ENCODE peak calls at places on chromosomes 4 and X, in six cellular contexts. M is upper lobe of left lung, N is A549, X is suprapubic skin, Q is K562, O is GM12878. F is an unnamed sample. For H3K4me1, the result is how much of the 10 kb centered on the place peaks cover.

GRCh38 chr4:153573221-153573620 is 107.1 kb downstream of the TMEM131L start:
- DNase-seq in Q (no peak), X (no peak), N (no peak), O (no peak), M (no peak), F (no peak)

GRCh38 chr4:57184378-57185031 is 74.3 kb upstream of the IGFBP7 start:
- DNase-seq in O (no peak), Q (no peak), M (no peak), X (no peak), N (no peak), F (no peak)

GRCh38 chr4:183455431-183456145 is 11.2 kb downstream of the CDKN2AIP start:
- DNase-seq in Q (no peak), M (no peak), O (no peak), X (no peak), N (no peak), F (no peak)

GRCh38 chrX:149877157-149877556 is 3.8 kb upstream of the MAGEA8 start:
- DNase-seq in N (no peak), X (no peak), Q (no peak), M (no peak), O (no peak), F (no peak)

GRCh38 chr4:1234811-1235292 is 14.1 kb downstream of the CTBP1 start:
- DNase-seq in M (peak), X (peak), O (no peak), N (no peak), Q (no peak), F (no peak)

GRCh38 chrX:111095974-111096870 is at the start of gene PAK3:
- DNase-seq in N (peak), O (no peak), M (peak), X (peak), Q (no peak), F (peak)

GRCh38 chr4:48193096-48193836 is 59.2 kb upstream of the TXK start:
- DNase-seq in N (no peak), O (no peak), Q (no peak), X (no peak), M (no peak), F (no peak)

GRCh38 chr4:126269106-126269505 is 954.4 kb downstream of the FAT4 start:
- DNase-seq in O (no peak), M (no peak), Q (no peak), X (no peak), N (no peak), F (no peak)

GRCh38 chrX:65871671-65872311 is 168.1 kb downstream of the VSIG4 start:
- DNase-seq in O (peak), Q (peak), M (no peak), X (no peak), N (peak), F (no peak)

GRCh38 chr4:8534129-8534528 is 46.1 kb upstream of the GPR78 start:
- DNase-seq in X (no peak), Q (no peak), N (no peak), O (peak), M (no peak), F (no peak)

GRCh38 chr4:108411836-108412235 is 208.5 kb upstream of the RPL34 start:
- DNase-seq in Q (no peak), N (no peak), O (no peak), X (no peak), M (no peak), F (no peak)

GRCh38 chr4:165909947-165910346 is 36.9 kb downstream of the TLL1 start:
- DNase-seq in N (no peak), X (no peak), O (no peak), Q (no peak), M (no peak), F (no peak)

GRCh38 chrX:154349359-154349935 is 25.0 kb downstream of the FLNA start:
- DNase-seq in N (peak), Q (no peak), O (no peak), M (peak), X (no peak), F (peak)

GRCh38 chr4:66956852-66957251 is 588.5 kb downstream of the CENPC start:
- DNase-seq in O (no peak), Q (no peak), M (no peak), N (no peak), X (no peak), F (no peak)

GRCh38 chr4:3387943-3388348 is 53.8 kb upstream of the HGFAC start:
- DNase-seq in O (no peak), M (peak), X (peak), Q (no peak), N (no peak), F (peak)

GRCh38 chr4:80153800-80154546 is 43.3 kb upstream of the PRDM8 start:
- DNase-seq in N (no peak), M (no peak), Q (no peak), O (no peak), X (no peak), F (no peak)

GRCh38 chr4:31071807-31072486 is 351.8 kb downstream of the PCDH7 start:
- DNase-seq in N (no peak), O (no peak), Q (no peak), M (no peak), X (no peak), F (no peak)

GRCh38 chr4:174284181-174284886 is 623 bp downstream of the CEP44 start:
- DNase-seq in X (no peak), Q (peak), M (no peak), N (peak), O (no peak), F (no peak)

GRCh38 chr4:113637363-113637762 is 124.2 kb downstream of the CAMK2D start:
- DNase-seq in M (no peak), O (no peak), X (no peak), N (no peak), Q (no peak), F (no peak)

GRCh38 chr4:47729086-47729763 is 108.6 kb downstream of the CORIN start:
- DNase-seq in O (no peak), Q (no peak), N (no peak), X (no peak), M (no peak), F (no peak)

GRCh38 chr4:154626793-154627484 is 14.5 kb upstream of the FGG start:
- DNase-seq in Q (peak), M (peak), O (no peak), N (peak), X (no peak), F (peak)

GRCh38 chr4:53478671-53479456 is 101.4 kb downstream of the FIP1L1 start:
- DNase-seq in O (no peak), M (no peak), Q (peak), N (peak), X (no peak), F (no peak)

GRCh38 chr4:74133786-74134499 is 24.0 kb upstream of the MTHFD2L start:
- DNase-seq in M (no peak), N (peak), X (peak), Q (peak), O (peak), F (peak)

GRCh38 chrX:106177106-106177981 is 9.2 kb downstream of the PWWP3B start:
- DNase-seq in X (no peak), O (no peak), M (peak), Q (peak), N (no peak), F (peak)

GRCh38 chrX:27619975-27620374 is 29.8 kb downstream of the DCAF8L2 start:
- DNase-seq in X (no peak), O (no peak), Q (peak), M (no peak), N (peak), F (no peak)

GRCh38 chrX:110791206-110791605 is 4.4 kb downstream of the CHRDL1 start:
- DNase-seq in M (no peak), X (no peak), N (no peak), O (no peak), Q (no peak), F (no peak)

GRCh38 chr4:85953651-85954018 is 406.2 kb downstream of the MAPK10 start:
- DNase-seq in O (no peak), X (no peak), N (peak), M (no peak), Q (no peak), F (no peak)

GRCh38 chr4:33831667-33832066 is 2412.6 kb downstream of the ARAP2 start:
- DNase-seq in X (no peak), Q (no peak), O (no peak), M (no peak), N (no peak), F (no peak)

GRCh38 chr4:152424980-152425379 is 110.9 kb downstream of the FBXW7 start:
- DNase-seq in N (no peak), X (no peak), M (no peak), Q (no peak), O (no peak), F (no peak)

DNA sequence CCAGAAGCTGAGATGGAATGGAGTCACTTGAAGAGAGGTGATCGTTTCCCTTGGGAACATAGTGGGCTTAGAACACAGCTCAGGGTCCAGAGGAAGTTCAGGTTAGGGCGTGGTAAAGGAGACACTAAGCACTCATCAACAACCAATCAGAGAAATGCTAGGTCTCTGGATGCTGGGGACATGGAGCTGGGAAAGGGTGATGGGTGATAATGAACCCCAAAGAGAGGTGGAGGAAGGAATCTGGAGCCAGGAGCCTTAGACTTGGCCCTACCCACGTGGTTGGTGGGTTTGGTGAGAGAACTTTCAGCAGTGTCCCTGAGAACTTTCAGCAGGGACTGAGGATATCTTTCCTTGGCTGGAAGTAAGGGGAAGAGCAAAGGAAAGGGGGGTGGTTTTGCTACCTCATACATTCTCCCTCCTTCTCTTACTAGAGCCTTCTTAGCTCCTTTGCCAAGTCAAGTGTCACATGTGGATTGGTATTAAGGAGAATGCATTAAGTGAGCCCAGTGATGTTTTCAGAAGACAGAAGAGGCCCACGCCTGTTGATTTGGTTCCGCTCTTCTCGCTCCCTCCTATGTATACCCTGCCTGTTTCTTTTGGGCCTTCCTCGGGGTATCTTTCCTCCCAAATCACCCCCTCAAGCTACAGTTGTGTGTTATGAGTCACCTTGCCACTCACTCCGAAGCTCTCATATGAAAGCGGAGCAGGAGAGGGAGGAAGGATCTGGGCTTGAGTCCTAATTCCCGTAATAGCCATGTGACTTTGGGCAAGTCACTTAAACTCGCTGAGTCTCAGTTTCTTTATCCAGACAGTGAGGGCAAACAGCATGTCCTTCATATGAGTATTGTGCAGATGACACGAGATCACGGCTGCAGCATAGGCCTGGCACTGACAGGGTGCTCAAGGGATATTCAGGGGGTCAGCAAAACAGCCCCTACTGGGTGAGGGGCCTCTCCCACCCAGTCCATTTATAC is 63.1 kb downstream of the TSC22D3 start:
- DNase-seq in Q (no peak), N (no peak), M (no peak), O (no peak), X (no peak), F (no peak)
- TF ChIP-seq POLR2A in Q (no peak), N (no peak), M (peak), O (no peak), X (no peak), F (peak)

GRCh38 chr4:7328913-7329638 is 105.7 kb downstream of the PSAPL1 start:
- DNase-seq in N (peak), O (no peak), Q (no peak), X (no peak), M (no peak), F (no peak)
- TF ChIP-seq EP300 in N (no peak), O (no peak), Q (no peak), X (no peak), M (no peak), F (no peak)

DNA sequence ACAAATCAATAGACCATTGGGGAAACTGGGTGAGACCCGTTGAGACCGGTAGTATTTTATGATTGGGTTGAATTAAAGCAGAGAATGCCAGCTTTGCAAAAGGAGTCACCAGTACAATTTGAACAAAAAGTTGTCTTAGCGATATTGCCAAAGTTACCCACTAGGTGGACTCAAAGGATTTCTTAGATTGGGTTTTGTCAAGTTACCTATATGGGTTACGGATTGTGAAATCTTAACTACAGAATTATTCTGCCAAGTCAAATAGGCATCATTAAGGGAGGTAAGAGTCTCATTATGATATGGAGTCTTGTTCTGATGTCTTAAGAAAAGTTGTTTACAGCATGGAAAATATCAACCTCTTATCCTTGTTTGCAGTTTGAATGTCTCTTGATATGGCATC is 15.0 kb upstream of the CT47A1 start:
- DNase-seq in M (no peak), Q (peak), O (peak), X (no peak), N (peak), F (no peak)
- H3K4me1 ChIP-seq in M (under half), Q (under half), O (under half), X (under half), N (under half), F (under half)

GRCh38 chr4:121824171-121824527 is 466 bp upstream of the CCNA2 start:
- DNase-seq in N (no peak), Q (no peak), O (no peak), M (no peak), X (no peak), F (no peak)
- TF ChIP-seq POLR2A in N (no peak), Q (no peak), O (no peak), M (no peak), X (no peak), F (no peak)

GRCh38 chr4:71198958-71199357 is 139.9 kb upstream of the SLC4A4 start:
- DNase-seq in X (no peak), O (no peak), N (no peak), M (no peak), Q (peak), F (no peak)
- TF ChIP-seq EP300 in X (no peak), O (no peak), N (no peak), M (no peak), Q (no peak), F (no peak)

GRCh38 chr4:140131663-140132229 is 22.2 kb downstream of the MAML3 start:
- DNase-seq in N (no peak), Q (no peak), M (no peak), O (no peak), X (no peak), F (no peak)

GRCh38 chr4:140135529-140136021 is 18.4 kb downstream of the MAML3 start:
- DNase-seq in O (no peak), N (peak), M (no peak), X (no peak), Q (peak), F (peak)

GRCh38 chr4:140130677-140131076 is 23.3 kb downstream of the MAML3 start:
- DNase-seq in M (no peak), Q (no peak), X (no peak), N (peak), O (no peak), F (no peak)

GRCh38 chr4:140134780-140135179 is 19.2 kb downstream of the MAML3 start:
- DNase-seq in M (no peak), X (no peak), Q (no peak), N (no peak), O (no peak), F (no peak)

DNA sequence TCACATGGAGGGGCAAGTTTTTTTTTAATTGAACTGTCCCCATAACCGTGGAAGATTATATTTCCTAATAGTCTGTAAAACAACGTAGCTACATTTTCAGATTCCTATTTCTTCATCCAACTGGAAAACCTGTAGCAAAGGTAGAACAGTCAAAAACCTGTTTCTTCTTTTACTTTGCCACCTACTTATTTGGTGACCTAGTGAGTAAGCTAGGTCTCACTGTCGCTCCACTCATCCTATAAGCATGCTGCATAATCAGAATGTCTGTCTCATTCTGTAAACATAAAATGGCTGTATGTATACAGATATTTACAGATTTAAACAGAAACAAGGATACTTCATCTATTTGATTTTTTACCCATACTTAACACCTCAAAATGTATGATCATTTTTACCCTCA is 20.4 kb downstream of the MAML3 start:
- DNase-seq in M (no peak), Q (no peak), X (no peak), N (peak), O (no peak), F (no peak)
- H3K4me1 ChIP-seq in M (under half), Q (under half), X (under half), N (half or more), O (under half), F (under half)

DNA sequence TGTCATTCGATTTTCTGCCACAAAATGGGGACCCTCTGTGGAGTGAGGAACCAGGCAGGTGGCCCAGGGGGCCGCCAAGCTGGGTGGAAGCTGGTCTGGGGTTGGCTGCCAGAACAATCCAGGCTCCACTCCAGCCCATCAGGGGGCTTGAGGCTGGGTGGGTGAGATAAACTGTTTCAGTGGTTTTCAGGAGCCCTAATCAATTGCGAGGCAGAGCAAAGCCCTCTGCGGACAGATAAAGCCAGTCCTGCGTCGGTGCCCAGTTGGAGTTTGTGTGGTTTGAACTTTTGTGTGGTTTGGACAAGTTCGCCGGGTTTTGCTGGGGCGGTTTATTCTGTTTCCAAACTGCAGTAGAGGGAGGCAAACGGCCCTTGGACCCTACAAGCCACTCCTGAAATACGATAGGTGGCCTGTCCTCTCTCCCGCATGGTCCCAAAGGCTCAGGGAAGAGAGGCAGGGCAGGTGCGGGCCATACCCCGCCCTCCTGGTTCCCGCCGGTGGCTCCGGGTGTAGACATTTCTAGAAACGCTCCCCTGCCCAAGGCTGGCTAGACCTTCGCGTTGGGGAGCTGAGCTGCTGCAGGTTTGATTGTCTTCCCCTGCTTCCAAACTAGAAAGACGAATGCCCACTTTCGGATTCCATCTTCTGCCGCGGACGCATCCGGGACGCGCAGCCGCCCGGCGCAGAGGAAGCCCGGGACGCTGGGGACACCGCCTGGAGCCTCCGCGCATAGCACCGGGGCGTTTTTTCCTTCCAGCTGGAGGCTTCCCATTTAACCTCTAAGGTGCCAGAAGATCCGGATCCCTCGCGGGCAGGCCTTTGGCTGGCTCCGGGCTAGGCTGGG is 169.0 kb upstream of the BCOR start:
- DNase-seq in O (no peak), X (peak), Q (peak), N (peak), M (peak), F (peak)
- TF ChIP-seq POLR2A in O (no peak), X (no peak), Q (no peak), N (no peak), M (no peak), F (no peak)

GRCh38 chr4:4969298-4969697 is 50.0 kb downstream of the CYTL1 start:
- DNase-seq in Q (peak), M (no peak), O (no peak), N (peak), X (peak), F (no peak)
- TF ChIP-seq EP300 in Q (no peak), M (no peak), O (no peak), N (no peak), X (no peak), F (no peak)

DNA sequence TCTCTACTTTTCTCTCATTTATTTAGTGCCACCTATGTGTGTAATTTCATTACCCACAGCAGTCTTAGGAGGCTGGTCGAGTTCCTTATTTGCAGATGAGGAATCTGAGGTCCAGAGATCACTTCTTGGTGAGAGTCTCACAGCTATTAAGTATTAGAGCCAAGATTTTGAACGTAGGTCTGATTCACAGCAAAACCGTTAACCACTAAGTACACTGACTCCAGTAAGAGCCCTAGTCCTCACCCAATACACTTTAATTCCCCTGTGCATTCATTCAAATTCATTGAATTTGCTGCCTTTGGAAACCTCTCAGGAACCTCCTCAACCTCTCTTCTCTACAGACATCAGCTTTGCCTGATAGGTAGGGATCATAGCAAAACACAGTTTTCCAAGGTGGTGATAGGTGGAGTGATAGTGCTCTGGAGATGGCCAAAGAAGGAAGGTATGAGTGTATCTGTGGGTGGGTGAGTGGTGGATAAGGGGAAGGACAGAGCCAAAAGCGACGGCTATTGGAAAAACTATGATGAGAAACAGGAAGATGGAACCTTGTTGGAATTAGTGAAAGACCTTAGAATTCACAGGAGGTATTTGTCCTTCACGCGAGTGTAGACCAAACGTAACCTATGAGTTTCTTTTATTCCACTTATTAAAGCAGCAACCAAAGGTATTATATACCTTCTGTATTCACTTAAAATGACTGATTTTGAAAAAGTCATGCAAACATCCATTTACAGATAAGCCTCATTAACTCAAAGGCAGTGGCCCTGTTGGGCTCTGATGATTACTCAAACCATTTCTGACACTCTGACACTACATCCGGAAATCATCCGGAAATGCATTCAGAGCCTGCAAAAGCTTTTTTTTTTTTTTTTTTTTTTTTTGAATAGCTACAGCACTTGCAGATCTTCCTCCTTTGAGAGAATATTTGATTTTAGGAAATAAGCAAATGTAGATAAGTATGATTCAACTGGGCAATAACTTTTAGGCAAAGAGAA is 6.3 kb downstream of the FMR1 start:
- DNase-seq in N (no peak), X (no peak), Q (peak), M (no peak), O (peak), F (no peak)
- H3K4me1 ChIP-seq in N (under half), X (under half), Q (under half), M (under half), O (under half), F (under half)